ENCODE peak calls at places on chromosomes 2 and 18, in seven cellular contexts. One of them, this sample, is unnamed.

GRCh38 chr2:237581751-237582746 is 8.5 kb downstream of the RAB17 start:
- DNase-seq in spleen: no peak
- DNase-seq in aorta: peak; percentile 86
- DNase-seq in body of pancreas: peak; percentile 49
- DNase-seq in lower lobe of right lung: peak; percentile 74
- DNase-seq in adrenal gland: peak; percentile 71
- DNase-seq in Caco-2: peak; percentile 32
- DNase-seq in this sample: peak; percentile 87

GRCh38 chr2:144426981-144427479 is 92.9 kb downstream of the ZEB2 start:
- DNase-seq in spleen: no peak
- DNase-seq in lower lobe of right lung: no peak
- DNase-seq in aorta: no peak
- DNase-seq in adrenal gland: peak; percentile 70
- DNase-seq in Caco-2: no peak
- DNase-seq in body of pancreas: no peak
- DNase-seq in this sample: no peak

GRCh38 chr2:12931211-12931844 is 214.6 kb downstream of the TRIB2 start:
- DNase-seq in body of pancreas: no peak
- DNase-seq in aorta: no peak
- DNase-seq in lower lobe of right lung: no peak
- DNase-seq in spleen: no peak
- DNase-seq in adrenal gland: peak; percentile 20
- DNase-seq in Caco-2: peak; percentile 14
- DNase-seq in this sample: no peak

GRCh38 chr2:8574196-8575010 is 107.5 kb upstream of the ID2 start:
- DNase-seq in spleen: peak; percentile 80
- DNase-seq in body of pancreas: peak; percentile 55
- DNase-seq in lower lobe of right lung: no peak
- DNase-seq in aorta: peak; percentile 73
- DNase-seq in adrenal gland: peak; percentile 48
- DNase-seq in Caco-2: no peak
- DNase-seq in this sample: no peak

GRCh38 chr2:240149943-240150784 is 9.7 kb upstream of the OTOS start:
- DNase-seq in spleen: no peak
- DNase-seq in Caco-2: peak; percentile 47
- DNase-seq in adrenal gland: no peak
- DNase-seq in body of pancreas: no peak
- DNase-seq in lower lobe of right lung: peak; percentile 49
- DNase-seq in aorta: no peak
- DNase-seq in this sample: no peak

GRCh38 chr2:43855292-43855691 is 16.5 kb downstream of the ABCG8 start:
- DNase-seq in aorta: no peak
- DNase-seq in lower lobe of right lung: no peak
- DNase-seq in body of pancreas: no peak
- DNase-seq in Caco-2: no peak
- DNase-seq in spleen: no peak
- DNase-seq in adrenal gland: no peak
- DNase-seq in this sample: no peak

GRCh38 chr2:176269319-176270099 is at the start of gene MTX2:
- DNase-seq in spleen: peak; percentile 95
- DNase-seq in Caco-2: peak; percentile 86
- DNase-seq in adrenal gland: peak; percentile 75
- DNase-seq in lower lobe of right lung: peak; percentile 85
- DNase-seq in aorta: peak; percentile 90
- DNase-seq in body of pancreas: peak; percentile 70
- DNase-seq in this sample: peak; percentile 51

GRCh38 chr2:173831312-173832229 is 133.6 kb downstream of the SP3 start:
- DNase-seq in aorta: no peak
- DNase-seq in lower lobe of right lung: peak; percentile 46
- DNase-seq in adrenal gland: peak; percentile 73
- DNase-seq in Caco-2: no peak
- DNase-seq in body of pancreas: peak; percentile 23
- DNase-seq in spleen: no peak
- DNase-seq in this sample: peak; percentile 71

GRCh38 chr2:225056330-225057073 is 14.2 kb upstream of the DOCK10 start:
- DNase-seq in lower lobe of right lung: no peak
- DNase-seq in aorta: no peak
- DNase-seq in spleen: no peak
- DNase-seq in Caco-2: no peak
- DNase-seq in body of pancreas: no peak
- DNase-seq in adrenal gland: no peak
- DNase-seq in this sample: no peak

GRCh38 chr2:151063271-151063670 is 198.4 kb downstream of the RBM43 start:
- DNase-seq in body of pancreas: no peak
- DNase-seq in lower lobe of right lung: no peak
- DNase-seq in adrenal gland: no peak
- DNase-seq in Caco-2: no peak
- DNase-seq in aorta: no peak
- DNase-seq in spleen: no peak
- DNase-seq in this sample: no peak

GRCh38 chr2:138475394-138475793 is 26.2 kb upstream of the SPOPL start:
- DNase-seq in body of pancreas: no peak
- DNase-seq in aorta: no peak
- DNase-seq in adrenal gland: no peak
- DNase-seq in spleen: no peak
- DNase-seq in lower lobe of right lung: no peak
- DNase-seq in Caco-2: no peak
- DNase-seq in this sample: no peak

GRCh38 chr2:30404354-30405265 is 42.4 kb upstream of the LCLAT1 start:
- DNase-seq in adrenal gland: no peak
- DNase-seq in spleen: no peak
- DNase-seq in lower lobe of right lung: no peak
- DNase-seq in body of pancreas: no peak
- DNase-seq in aorta: no peak
- DNase-seq in Caco-2: no peak
- DNase-seq in this sample: no peak

GRCh38 chr2:239756392-239757153 is 268.6 kb downstream of the NDUFA10 start:
- DNase-seq in Caco-2: no peak
- DNase-seq in spleen: no peak
- DNase-seq in lower lobe of right lung: no peak
- DNase-seq in adrenal gland: no peak
- DNase-seq in body of pancreas: no peak
- DNase-seq in aorta: no peak
- DNase-seq in this sample: no peak

GRCh38 chr2:159128191-159128590 is 158.3 kb downstream of the WDSUB1 start:
- DNase-seq in body of pancreas: no peak
- DNase-seq in adrenal gland: no peak
- DNase-seq in lower lobe of right lung: no peak
- DNase-seq in spleen: no peak
- DNase-seq in aorta: no peak
- DNase-seq in Caco-2: no peak
- DNase-seq in this sample: no peak

GRCh38 chr2:213688129-213688528 is 403.9 kb downstream of the SPAG16 start:
- DNase-seq in aorta: no peak
- DNase-seq in adrenal gland: no peak
- DNase-seq in body of pancreas: no peak
- DNase-seq in lower lobe of right lung: no peak
- DNase-seq in spleen: no peak
- DNase-seq in Caco-2: no peak
- DNase-seq in this sample: no peak

GRCh38 chr18:49335677-49336076 is 124.8 kb downstream of the DYM start:
- DNase-seq in body of pancreas: no peak
- DNase-seq in Caco-2: peak; percentile 16
- DNase-seq in adrenal gland: no peak
- DNase-seq in lower lobe of right lung: no peak
- DNase-seq in spleen: no peak
- DNase-seq in aorta: no peak
- DNase-seq in this sample: no peak

GRCh38 chr2:37664190-37664751 is 7.2 kb downstream of the CDC42EP3 start:
- DNase-seq in adrenal gland: no peak
- DNase-seq in Caco-2: no peak
- DNase-seq in lower lobe of right lung: no peak
- DNase-seq in body of pancreas: no peak
- DNase-seq in spleen: no peak
- DNase-seq in aorta: no peak
- DNase-seq in this sample: no peak

GRCh38 chr2:135931776-135932438 is 53.5 kb downstream of the DARS1 start:
- DNase-seq in body of pancreas: no peak
- DNase-seq in adrenal gland: no peak
- DNase-seq in spleen: no peak
- DNase-seq in aorta: no peak
- DNase-seq in Caco-2: no peak
- DNase-seq in lower lobe of right lung: no peak
- DNase-seq in this sample: no peak
- H3K4me1 ChIP-seq in body of pancreas: peaks cover 7% of the 10 kb centered on the region
- H3K4me1 ChIP-seq in adrenal gland: no peaks in the 10 kb centered on the region
- H3K4me1 ChIP-seq in spleen: no peaks in the 10 kb centered on the region
- H3K4me1 ChIP-seq in aorta: no peaks in the 10 kb centered on the region
- H3K4me1 ChIP-seq in Caco-2: peaks cover 2% of the 10 kb centered on the region
- H3K4me1 ChIP-seq in lower lobe of right lung: no peaks in the 10 kb centered on the region
- H3K4me1 ChIP-seq in this sample: no peaks in the 10 kb centered on the region

GRCh38 chr2:25076749-25077148 is 34.9 kb downstream of the EFR3B start:
- DNase-seq in aorta: no peak
- DNase-seq in spleen: no peak
- DNase-seq in Caco-2: no peak
- DNase-seq in adrenal gland: no peak
- DNase-seq in lower lobe of right lung: no peak
- DNase-seq in body of pancreas: no peak
- DNase-seq in this sample: no peak

GRCh38 chr2:25073914-25074313 is 32.0 kb downstream of the EFR3B start:
- DNase-seq in adrenal gland: no peak
- DNase-seq in spleen: no peak
- DNase-seq in body of pancreas: no peak
- DNase-seq in lower lobe of right lung: no peak
- DNase-seq in aorta: no peak
- DNase-seq in Caco-2: no peak
- DNase-seq in this sample: no peak

GRCh38 chr2:25073025-25073424 is 31.1 kb downstream of the EFR3B start:
- DNase-seq in lower lobe of right lung: no peak
- DNase-seq in Caco-2: no peak
- DNase-seq in aorta: no peak
- DNase-seq in spleen: no peak
- DNase-seq in adrenal gland: no peak
- DNase-seq in body of pancreas: no peak
- DNase-seq in this sample: no peak

GRCh38 chr2:25072606-25073005 is 30.7 kb downstream of the EFR3B start:
- DNase-seq in aorta: no peak
- DNase-seq in spleen: no peak
- DNase-seq in adrenal gland: no peak
- DNase-seq in Caco-2: no peak
- DNase-seq in body of pancreas: no peak
- DNase-seq in lower lobe of right lung: no peak
- DNase-seq in this sample: no peak

GRCh38 chr2:25074826-25075225 is 33.0 kb downstream of the EFR3B start:
- DNase-seq in lower lobe of right lung: no peak
- DNase-seq in adrenal gland: no peak
- DNase-seq in body of pancreas: no peak
- DNase-seq in aorta: no peak
- DNase-seq in Caco-2: no peak
- DNase-seq in spleen: no peak
- DNase-seq in this sample: no peak
- H3K4me1 ChIP-seq in lower lobe of right lung: peaks cover 9% of the 10 kb centered on the region
- H3K4me1 ChIP-seq in adrenal gland: peaks cover 21% of the 10 kb centered on the region
- H3K4me1 ChIP-seq in body of pancreas: peaks cover 13% of the 10 kb centered on the region
- H3K4me1 ChIP-seq in aorta: no peaks in the 10 kb centered on the region
- H3K4me1 ChIP-seq in Caco-2: peaks cover 17% of the 10 kb centered on the region
- H3K4me1 ChIP-seq in spleen: no peaks in the 10 kb centered on the region
- H3K4me1 ChIP-seq in this sample: peaks cover 12% of the 10 kb centered on the region

GRCh38 chr2:118856978-118857676 is 9.7 kb upstream of the EN1 start:
- DNase-seq in aorta: no peak
- DNase-seq in adrenal gland: no peak
- DNase-seq in spleen: peak; percentile 69
- DNase-seq in body of pancreas: no peak
- DNase-seq in Caco-2: no peak
- DNase-seq in lower lobe of right lung: no peak
- DNase-seq in this sample: no peak

GRCh38 chr2:118859157-118859770 is 11.8 kb upstream of the EN1 start:
- DNase-seq in spleen: peak; percentile 71
- DNase-seq in aorta: no peak
- DNase-seq in Caco-2: no peak
- DNase-seq in adrenal gland: no peak
- DNase-seq in lower lobe of right lung: no peak
- DNase-seq in body of pancreas: no peak
- DNase-seq in this sample: no peak

GRCh38 chr2:118858485-118859156 is 11.2 kb upstream of the EN1 start:
- DNase-seq in body of pancreas: no peak
- DNase-seq in aorta: no peak
- DNase-seq in Caco-2: no peak
- DNase-seq in adrenal gland: no peak
- DNase-seq in lower lobe of right lung: no peak
- DNase-seq in spleen: no peak
- DNase-seq in this sample: no peak

GRCh38 chr2:118856330-118856977 is 9.0 kb upstream of the EN1 start:
- DNase-seq in spleen: no peak
- DNase-seq in body of pancreas: no peak
- DNase-seq in Caco-2: no peak
- DNase-seq in lower lobe of right lung: no peak
- DNase-seq in adrenal gland: no peak
- DNase-seq in aorta: no peak
- DNase-seq in this sample: no peak

DNA sequence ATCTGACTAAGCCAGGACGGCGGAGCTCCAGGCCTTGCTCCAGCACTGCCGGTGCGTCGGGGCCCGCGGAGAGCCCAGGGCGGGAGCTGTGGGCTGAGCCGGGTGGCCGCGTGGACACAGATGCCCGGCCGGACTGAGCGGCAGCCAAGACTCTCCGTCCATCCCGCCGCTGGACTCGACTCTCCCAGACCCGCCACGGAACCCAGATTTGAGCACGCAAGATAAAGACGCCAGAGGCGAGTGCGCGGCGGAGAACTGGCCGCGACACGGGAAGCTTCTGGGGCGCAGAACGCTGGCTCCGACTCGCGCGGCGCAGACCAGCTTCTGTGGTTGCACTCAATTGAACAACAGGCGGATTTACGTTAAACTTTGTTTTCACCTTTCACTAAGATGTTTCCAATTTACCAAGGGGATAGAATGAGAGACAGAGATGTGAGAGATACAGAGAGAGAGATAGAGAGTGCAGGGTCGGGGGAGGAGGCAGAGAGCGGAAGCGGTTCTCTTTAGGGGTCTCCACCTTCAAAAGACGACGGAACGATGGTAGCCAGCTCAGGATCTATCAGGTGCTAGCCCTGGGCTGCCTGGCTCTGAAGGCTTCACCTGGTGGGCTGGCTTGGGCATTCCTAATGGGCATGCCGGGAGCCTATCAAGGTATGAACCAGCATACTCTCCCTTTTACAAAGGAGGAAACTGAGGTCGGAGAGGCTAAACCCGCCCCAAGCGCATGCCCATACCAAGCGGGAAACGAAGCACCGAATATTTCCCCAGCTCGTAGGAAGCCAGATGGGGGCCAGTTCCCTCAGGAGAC is 10.4 kb upstream of the EN1 start:
- DNase-seq in Caco-2: no peak
- DNase-seq in body of pancreas: no peak
- DNase-seq in adrenal gland: no peak
- DNase-seq in aorta: no peak
- DNase-seq in spleen: peak; percentile 73
- DNase-seq in lower lobe of right lung: no peak
- DNase-seq in this sample: no peak
- H3K4me1 ChIP-seq in Caco-2: no peaks in the 10 kb centered on the region
- H3K4me1 ChIP-seq in body of pancreas: peaks cover 37% of the 10 kb centered on the region
- H3K4me1 ChIP-seq in adrenal gland: peaks cover 13% of the 10 kb centered on the region
- H3K4me1 ChIP-seq in aorta: no peaks in the 10 kb centered on the region
- H3K4me1 ChIP-seq in spleen: peaks cover 19% of the 10 kb centered on the region
- H3K4me1 ChIP-seq in lower lobe of right lung: peaks cover 17% of the 10 kb centered on the region
- H3K4me1 ChIP-seq in this sample: no peaks in the 10 kb centered on the region

DNA sequence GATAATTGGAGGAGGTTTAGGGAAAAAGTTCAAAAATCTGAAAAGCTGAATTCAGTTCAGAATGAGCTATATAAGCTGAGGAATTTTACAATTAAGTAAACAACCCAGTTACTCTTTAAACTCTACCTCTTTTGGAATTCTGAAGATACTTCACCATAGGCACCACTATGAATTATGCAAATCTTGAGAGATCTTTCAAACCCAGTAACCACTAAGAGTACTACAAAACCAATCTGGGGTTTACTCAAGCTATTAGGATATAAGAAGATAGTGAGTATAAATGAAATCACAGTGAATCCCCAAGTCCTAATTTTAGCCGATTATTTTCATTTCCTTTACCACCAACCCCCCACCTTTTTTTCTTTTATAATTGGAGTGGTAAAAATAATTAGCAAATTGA is 6.0 kb upstream of the CTLA4 start:
- DNase-seq in body of pancreas: no peak
- DNase-seq in lower lobe of right lung: no peak
- DNase-seq in adrenal gland: no peak
- DNase-seq in aorta: no peak
- DNase-seq in Caco-2: no peak
- DNase-seq in spleen: no peak
- DNase-seq in this sample: no peak
- H3K4me1 ChIP-seq in body of pancreas: no peaks in the 10 kb centered on the region
- H3K4me1 ChIP-seq in lower lobe of right lung: no peaks in the 10 kb centered on the region
- H3K4me1 ChIP-seq in adrenal gland: no peaks in the 10 kb centered on the region
- H3K4me1 ChIP-seq in aorta: no peaks in the 10 kb centered on the region
- H3K4me1 ChIP-seq in Caco-2: peaks cover 4% of the 10 kb centered on the region
- H3K4me1 ChIP-seq in spleen: peaks cover 7% of the 10 kb centered on the region
- H3K4me1 ChIP-seq in this sample: no peaks in the 10 kb centered on the region

This sample was measured in tibial artery.